ENCODE peak calls at places on chromosomes 6 and 20, in ten cellular contexts. One of them, this sample, is unnamed.
A peak's percentile ranks its signal among the peaks of the same experiment; 100 is the strongest.

GRCh38 chr20:48626226-48626937 is 201.4 kb downstream of the PREX1 start:
- DNase-seq in heart left ventricle: no peak
- DNase-seq in cerebellar cortex: no peak
- DNase-seq in central memory CD4-positive, alpha-beta T cell: peak; percentile 46
- DNase-seq in BJ: peak; percentile 15
- DNase-seq in choroid plexus epithelial cell: peak; percentile 17
- DNase-seq in stimulated activated CD4-positive, alpha-beta T cell treated with anti-CD3 and anti-CD28 coated beads, Interleukin-15, amount 100 ng/mL, for 24 hours: no peak
- DNase-seq in KBM-7: peak; percentile 91
- DNase-seq in occipital lobe: peak; percentile 30
- DNase-seq in NCI-H774: no peak
- DNase-seq in this sample: no peak

GRCh38 chr20:18443841-18444240 is 23.0 kb downstream of the DZANK1 start:
- DNase-seq in heart left ventricle: no peak
- DNase-seq in cerebellar cortex: peak; percentile 24
- DNase-seq in central memory CD4-positive, alpha-beta T cell: no peak
- DNase-seq in BJ: no peak
- DNase-seq in choroid plexus epithelial cell: peak; percentile 14
- DNase-seq in stimulated activated CD4-positive, alpha-beta T cell treated with anti-CD3 and anti-CD28 coated beads, Interleukin-15, amount 100 ng/mL, for 24 hours: no peak
- DNase-seq in KBM-7: no peak
- DNase-seq in occipital lobe: no peak
- DNase-seq in NCI-H774: peak; percentile 0
- DNase-seq in this sample: no peak

GRCh38 chr6:87333591-87334181 is 4.6 kb upstream of the GJB7 start:
- DNase-seq in heart left ventricle: no peak
- DNase-seq in cerebellar cortex: no peak
- DNase-seq in central memory CD4-positive, alpha-beta T cell: peak; percentile 13
- DNase-seq in BJ: peak; percentile 4
- DNase-seq in choroid plexus epithelial cell: peak; percentile 46
- DNase-seq in stimulated activated CD4-positive, alpha-beta T cell treated with anti-CD3 and anti-CD28 coated beads, Interleukin-15, amount 100 ng/mL, for 24 hours: no peak
- DNase-seq in KBM-7: peak; percentile 55
- DNase-seq in occipital lobe: no peak
- DNase-seq in NCI-H774: peak; percentile 5
- DNase-seq in this sample: no peak

GRCh38 chr6:155234687-155235543 is 28.9 kb upstream of the CLDN20 start:
- DNase-seq in heart left ventricle: no peak
- DNase-seq in cerebellar cortex: peak; percentile 44
- DNase-seq in central memory CD4-positive, alpha-beta T cell: no peak
- DNase-seq in BJ: no peak
- DNase-seq in choroid plexus epithelial cell: peak; percentile 29
- DNase-seq in stimulated activated CD4-positive, alpha-beta T cell treated with anti-CD3 and anti-CD28 coated beads, Interleukin-15, amount 100 ng/mL, for 24 hours: no peak
- DNase-seq in KBM-7: no peak
- DNase-seq in occipital lobe: no peak
- DNase-seq in NCI-H774: no peak
- DNase-seq in this sample: peak; percentile 49

GRCh38 chr6:109075934-109076333 is 18.7 kb downstream of the SESN1 start:
- DNase-seq in heart left ventricle: no peak
- DNase-seq in cerebellar cortex: no peak
- DNase-seq in central memory CD4-positive, alpha-beta T cell: no peak
- DNase-seq in BJ: peak; percentile 67
- DNase-seq in choroid plexus epithelial cell: no peak
- DNase-seq in stimulated activated CD4-positive, alpha-beta T cell treated with anti-CD3 and anti-CD28 coated beads, Interleukin-15, amount 100 ng/mL, for 24 hours: no peak
- DNase-seq in KBM-7: no peak
- DNase-seq in occipital lobe: no peak
- DNase-seq in NCI-H774: no peak
- DNase-seq in this sample: no peak

GRCh38 chr6:16857969-16858592 is 96.8 kb upstream of the ATXN1 start:
- DNase-seq in heart left ventricle: no peak
- DNase-seq in cerebellar cortex: no peak
- DNase-seq in central memory CD4-positive, alpha-beta T cell: no peak
- DNase-seq in BJ: no peak
- DNase-seq in choroid plexus epithelial cell: no peak
- DNase-seq in stimulated activated CD4-positive, alpha-beta T cell treated with anti-CD3 and anti-CD28 coated beads, Interleukin-15, amount 100 ng/mL, for 24 hours: no peak
- DNase-seq in KBM-7: no peak
- DNase-seq in occipital lobe: no peak
- DNase-seq in NCI-H774: no peak
- DNase-seq in this sample: peak; percentile 58

GRCh38 chr6:166640342-166641043 is 13.4 kb upstream of the RPS6KA2 start:
- DNase-seq in heart left ventricle: no peak
- DNase-seq in cerebellar cortex: no peak
- DNase-seq in central memory CD4-positive, alpha-beta T cell: no peak
- DNase-seq in BJ: no peak
- DNase-seq in choroid plexus epithelial cell: peak; percentile 51
- DNase-seq in stimulated activated CD4-positive, alpha-beta T cell treated with anti-CD3 and anti-CD28 coated beads, Interleukin-15, amount 100 ng/mL, for 24 hours: peak; percentile 30
- DNase-seq in KBM-7: no peak
- DNase-seq in occipital lobe: no peak
- DNase-seq in NCI-H774: no peak
- DNase-seq in this sample: peak; percentile 58

GRCh38 chr6:41713650-41714291 is 21.6 kb downstream of the TFEB start:
- DNase-seq in heart left ventricle: no peak
- DNase-seq in cerebellar cortex: no peak
- DNase-seq in central memory CD4-positive, alpha-beta T cell: no peak
- DNase-seq in BJ: no peak
- DNase-seq in choroid plexus epithelial cell: no peak
- DNase-seq in stimulated activated CD4-positive, alpha-beta T cell treated with anti-CD3 and anti-CD28 coated beads, Interleukin-15, amount 100 ng/mL, for 24 hours: peak; percentile 14
- DNase-seq in KBM-7: no peak
- DNase-seq in occipital lobe: peak; percentile 73
- DNase-seq in NCI-H774: no peak
- DNase-seq in this sample: no peak

GRCh38 chr20:46365483-46366215 is 40.8 kb downstream of the ELMO2 start:
- DNase-seq in heart left ventricle: no peak
- DNase-seq in cerebellar cortex: no peak
- DNase-seq in central memory CD4-positive, alpha-beta T cell: peak; percentile 52
- DNase-seq in BJ: no peak
- DNase-seq in choroid plexus epithelial cell: no peak
- DNase-seq in stimulated activated CD4-positive, alpha-beta T cell treated with anti-CD3 and anti-CD28 coated beads, Interleukin-15, amount 100 ng/mL, for 24 hours: no peak
- DNase-seq in KBM-7: no peak
- DNase-seq in occipital lobe: peak; percentile 48
- DNase-seq in NCI-H774: no peak
- DNase-seq in this sample: no peak

GRCh38 chr20:56924976-56925695 is 296.0 kb downstream of the TFAP2C start:
- DNase-seq in heart left ventricle: no peak
- DNase-seq in cerebellar cortex: peak; percentile 67
- DNase-seq in central memory CD4-positive, alpha-beta T cell: no peak
- DNase-seq in BJ: no peak
- DNase-seq in choroid plexus epithelial cell: no peak
- DNase-seq in stimulated activated CD4-positive, alpha-beta T cell treated with anti-CD3 and anti-CD28 coated beads, Interleukin-15, amount 100 ng/mL, for 24 hours: peak; percentile 5
- DNase-seq in KBM-7: no peak
- DNase-seq in occipital lobe: peak; percentile 11
- DNase-seq in NCI-H774: no peak
- DNase-seq in this sample: peak; percentile 92

GRCh38 chr6:29753309-29753644 is 30.0 kb downstream of the HLA-F start:
- DNase-seq in heart left ventricle: no peak
- DNase-seq in cerebellar cortex: no peak
- DNase-seq in central memory CD4-positive, alpha-beta T cell: no peak
- DNase-seq in BJ: no peak
- DNase-seq in choroid plexus epithelial cell: no peak
- DNase-seq in stimulated activated CD4-positive, alpha-beta T cell treated with anti-CD3 and anti-CD28 coated beads, Interleukin-15, amount 100 ng/mL, for 24 hours: no peak
- DNase-seq in KBM-7: no peak
- DNase-seq in occipital lobe: no peak
- DNase-seq in NCI-H774: no peak
- DNase-seq in this sample: no peak

GRCh38 chr6:114061116-114061515 is 90.2 kb upstream of the HDAC2 start:
- DNase-seq in heart left ventricle: no peak
- DNase-seq in cerebellar cortex: no peak
- DNase-seq in central memory CD4-positive, alpha-beta T cell: no peak
- DNase-seq in BJ: no peak
- DNase-seq in choroid plexus epithelial cell: no peak
- DNase-seq in stimulated activated CD4-positive, alpha-beta T cell treated with anti-CD3 and anti-CD28 coated beads, Interleukin-15, amount 100 ng/mL, for 24 hours: no peak
- DNase-seq in KBM-7: no peak
- DNase-seq in occipital lobe: no peak
- DNase-seq in NCI-H774: no peak
- DNase-seq in this sample: no peak

GRCh38 chr6:117344444-117345291 is 79.3 kb downstream of the VGLL2 start:
- DNase-seq in heart left ventricle: no peak
- DNase-seq in cerebellar cortex: no peak
- DNase-seq in central memory CD4-positive, alpha-beta T cell: no peak
- DNase-seq in BJ: no peak
- DNase-seq in choroid plexus epithelial cell: no peak
- DNase-seq in stimulated activated CD4-positive, alpha-beta T cell treated with anti-CD3 and anti-CD28 coated beads, Interleukin-15, amount 100 ng/mL, for 24 hours: no peak
- DNase-seq in KBM-7: no peak
- DNase-seq in occipital lobe: no peak
- DNase-seq in NCI-H774: no peak
- DNase-seq in this sample: no peak

GRCh38 chr6:150684715-150685459 is 85.2 kb downstream of the PLEKHG1 start:
- DNase-seq in heart left ventricle: no peak
- DNase-seq in cerebellar cortex: no peak
- DNase-seq in central memory CD4-positive, alpha-beta T cell: no peak
- DNase-seq in BJ: no peak
- DNase-seq in choroid plexus epithelial cell: no peak
- DNase-seq in stimulated activated CD4-positive, alpha-beta T cell treated with anti-CD3 and anti-CD28 coated beads, Interleukin-15, amount 100 ng/mL, for 24 hours: no peak
- DNase-seq in KBM-7: no peak
- DNase-seq in occipital lobe: no peak
- DNase-seq in NCI-H774: no peak
- DNase-seq in this sample: no peak

GRCh38 chr6:35497571-35498406 is 910 bp upstream of the TEAD3 start:
- DNase-seq in heart left ventricle: peak; percentile 87
- DNase-seq in cerebellar cortex: no peak
- DNase-seq in central memory CD4-positive, alpha-beta T cell: peak; percentile 19
- DNase-seq in BJ: peak; percentile 39
- DNase-seq in choroid plexus epithelial cell: peak; percentile 82
- DNase-seq in stimulated activated CD4-positive, alpha-beta T cell treated with anti-CD3 and anti-CD28 coated beads, Interleukin-15, amount 100 ng/mL, for 24 hours: peak; percentile 70
- DNase-seq in KBM-7: peak; percentile 60
- DNase-seq in occipital lobe: no peak
- DNase-seq in NCI-H774: no peak
- DNase-seq in this sample: peak; percentile 86

GRCh38 chr6:105320766-105321165 is 82.1 kb downstream of the PREP start:
- DNase-seq in heart left ventricle: no peak
- DNase-seq in cerebellar cortex: no peak
- DNase-seq in central memory CD4-positive, alpha-beta T cell: no peak
- DNase-seq in BJ: no peak
- DNase-seq in choroid plexus epithelial cell: no peak
- DNase-seq in stimulated activated CD4-positive, alpha-beta T cell treated with anti-CD3 and anti-CD28 coated beads, Interleukin-15, amount 100 ng/mL, for 24 hours: no peak
- DNase-seq in KBM-7: no peak
- DNase-seq in occipital lobe: no peak
- DNase-seq in NCI-H774: peak; percentile 76
- DNase-seq in this sample: no peak

GRCh38 chr6:26031595-26032386 is 55.4 kb upstream of the HFE start:
- DNase-seq in heart left ventricle: peak; percentile 69
- DNase-seq in cerebellar cortex: peak; percentile 99
- DNase-seq in central memory CD4-positive, alpha-beta T cell: peak; percentile 88
- DNase-seq in BJ: peak; percentile 80
- DNase-seq in choroid plexus epithelial cell: peak; percentile 98
- DNase-seq in stimulated activated CD4-positive, alpha-beta T cell treated with anti-CD3 and anti-CD28 coated beads, Interleukin-15, amount 100 ng/mL, for 24 hours: peak; percentile 85
- DNase-seq in KBM-7: peak; percentile 98
- DNase-seq in occipital lobe: peak; percentile 76
- DNase-seq in NCI-H774: peak; percentile 93
- DNase-seq in this sample: peak; percentile 96

GRCh38 chr20:13147071-13147961 is 73.8 kb upstream of the ISM1 start:
- DNase-seq in heart left ventricle: no peak
- DNase-seq in cerebellar cortex: no peak
- DNase-seq in central memory CD4-positive, alpha-beta T cell: no peak
- DNase-seq in BJ: no peak
- DNase-seq in choroid plexus epithelial cell: peak; percentile 61
- DNase-seq in stimulated activated CD4-positive, alpha-beta T cell treated with anti-CD3 and anti-CD28 coated beads, Interleukin-15, amount 100 ng/mL, for 24 hours: no peak
- DNase-seq in KBM-7: no peak
- DNase-seq in occipital lobe: no peak
- DNase-seq in NCI-H774: no peak
- DNase-seq in this sample: no peak

GRCh38 chr20:42179768-42180167 is 561.6 kb upstream of the CHD6 start:
- DNase-seq in heart left ventricle: no peak
- DNase-seq in cerebellar cortex: no peak
- DNase-seq in central memory CD4-positive, alpha-beta T cell: no peak
- DNase-seq in BJ: no peak
- DNase-seq in choroid plexus epithelial cell: no peak
- DNase-seq in stimulated activated CD4-positive, alpha-beta T cell treated with anti-CD3 and anti-CD28 coated beads, Interleukin-15, amount 100 ng/mL, for 24 hours: no peak
- DNase-seq in KBM-7: peak; percentile 28
- DNase-seq in occipital lobe: no peak
- DNase-seq in NCI-H774: no peak
- DNase-seq in this sample: peak; percentile 84

GRCh38 chr20:36497856-36498255 is 43.5 kb upstream of the MYL9 start:
- DNase-seq in heart left ventricle: no peak
- DNase-seq in cerebellar cortex: no peak
- DNase-seq in central memory CD4-positive, alpha-beta T cell: no peak
- DNase-seq in BJ: no peak
- DNase-seq in choroid plexus epithelial cell: peak; percentile 40
- DNase-seq in stimulated activated CD4-positive, alpha-beta T cell treated with anti-CD3 and anti-CD28 coated beads, Interleukin-15, amount 100 ng/mL, for 24 hours: no peak
- DNase-seq in KBM-7: no peak
- DNase-seq in occipital lobe: no peak
- DNase-seq in NCI-H774: no peak
- DNase-seq in this sample: no peak

GRCh38 chr6:70415660-70416059 is 2.4 kb downstream of the FAM135A start:
- DNase-seq in heart left ventricle: no peak
- DNase-seq in cerebellar cortex: no peak
- DNase-seq in central memory CD4-positive, alpha-beta T cell: no peak
- DNase-seq in BJ: no peak
- DNase-seq in choroid plexus epithelial cell: no peak
- DNase-seq in stimulated activated CD4-positive, alpha-beta T cell treated with anti-CD3 and anti-CD28 coated beads, Interleukin-15, amount 100 ng/mL, for 24 hours: no peak
- DNase-seq in KBM-7: no peak
- DNase-seq in occipital lobe: no peak
- DNase-seq in NCI-H774: no peak
- DNase-seq in this sample: no peak

GRCh38 chr6:106501836-106502447 is 127.4 kb downstream of the RTN4IP1 start:
- DNase-seq in heart left ventricle: no peak
- DNase-seq in cerebellar cortex: no peak
- DNase-seq in central memory CD4-positive, alpha-beta T cell: no peak
- DNase-seq in BJ: no peak
- DNase-seq in choroid plexus epithelial cell: peak; percentile 62
- DNase-seq in stimulated activated CD4-positive, alpha-beta T cell treated with anti-CD3 and anti-CD28 coated beads, Interleukin-15, amount 100 ng/mL, for 24 hours: no peak
- DNase-seq in KBM-7: no peak
- DNase-seq in occipital lobe: no peak
- DNase-seq in NCI-H774: no peak
- DNase-seq in this sample: no peak

GRCh38 chr6:148700713-148701392 is 46.0 kb upstream of the UST start:
- DNase-seq in heart left ventricle: no peak
- DNase-seq in cerebellar cortex: peak; percentile 28
- DNase-seq in central memory CD4-positive, alpha-beta T cell: peak; percentile 27
- DNase-seq in BJ: no peak
- DNase-seq in choroid plexus epithelial cell: peak; percentile 60
- DNase-seq in stimulated activated CD4-positive, alpha-beta T cell treated with anti-CD3 and anti-CD28 coated beads, Interleukin-15, amount 100 ng/mL, for 24 hours: peak; percentile 8
- DNase-seq in KBM-7: no peak
- DNase-seq in occipital lobe: no peak
- DNase-seq in NCI-H774: peak; percentile 26
- DNase-seq in this sample: no peak

GRCh38 chr20:2658414-2659354 is 5.3 kb downstream of the IDH3B start:
- DNase-seq in heart left ventricle: no peak
- DNase-seq in cerebellar cortex: peak; percentile 75
- DNase-seq in central memory CD4-positive, alpha-beta T cell: no peak
- DNase-seq in BJ: no peak
- DNase-seq in choroid plexus epithelial cell: no peak
- DNase-seq in stimulated activated CD4-positive, alpha-beta T cell treated with anti-CD3 and anti-CD28 coated beads, Interleukin-15, amount 100 ng/mL, for 24 hours: peak; percentile 48
- DNase-seq in KBM-7: peak; percentile 38
- DNase-seq in occipital lobe: no peak
- DNase-seq in NCI-H774: no peak
- DNase-seq in this sample: peak; percentile 63

GRCh38 chr20:15077733-15078132 is 740.3 kb upstream of the FLRT3 start:
- DNase-seq in heart left ventricle: no peak
- DNase-seq in cerebellar cortex: no peak
- DNase-seq in central memory CD4-positive, alpha-beta T cell: no peak
- DNase-seq in BJ: no peak
- DNase-seq in choroid plexus epithelial cell: no peak
- DNase-seq in stimulated activated CD4-positive, alpha-beta T cell treated with anti-CD3 and anti-CD28 coated beads, Interleukin-15, amount 100 ng/mL, for 24 hours: no peak
- DNase-seq in KBM-7: no peak
- DNase-seq in occipital lobe: no peak
- DNase-seq in NCI-H774: no peak
- DNase-seq in this sample: peak; percentile 49

GRCh38 chr6:158053377-158054313 is 72.0 kb downstream of the SYNJ2 start:
- DNase-seq in heart left ventricle: no peak
- DNase-seq in cerebellar cortex: no peak
- DNase-seq in central memory CD4-positive, alpha-beta T cell: no peak
- DNase-seq in BJ: no peak
- DNase-seq in choroid plexus epithelial cell: no peak
- DNase-seq in stimulated activated CD4-positive, alpha-beta T cell treated with anti-CD3 and anti-CD28 coated beads, Interleukin-15, amount 100 ng/mL, for 24 hours: no peak
- DNase-seq in KBM-7: no peak
- DNase-seq in occipital lobe: no peak
- DNase-seq in NCI-H774: no peak
- DNase-seq in this sample: no peak

GRCh38 chr6:44064089-44064947 is 62.9 kb downstream of the MRPL14 start:
- DNase-seq in heart left ventricle: no peak
- DNase-seq in cerebellar cortex: no peak
- DNase-seq in central memory CD4-positive, alpha-beta T cell: no peak
- DNase-seq in BJ: peak; percentile 81
- DNase-seq in choroid plexus epithelial cell: peak; percentile 92
- DNase-seq in stimulated activated CD4-positive, alpha-beta T cell treated with anti-CD3 and anti-CD28 coated beads, Interleukin-15, amount 100 ng/mL, for 24 hours: peak; percentile 25
- DNase-seq in KBM-7: peak; percentile 47
- DNase-seq in occipital lobe: no peak
- DNase-seq in NCI-H774: no peak
- DNase-seq in this sample: no peak

GRCh38 chr6:17741507-17741906 is 34.8 kb upstream of the NUP153 start:
- DNase-seq in heart left ventricle: no peak
- DNase-seq in cerebellar cortex: no peak
- DNase-seq in central memory CD4-positive, alpha-beta T cell: no peak
- DNase-seq in BJ: no peak
- DNase-seq in choroid plexus epithelial cell: no peak
- DNase-seq in stimulated activated CD4-positive, alpha-beta T cell treated with anti-CD3 and anti-CD28 coated beads, Interleukin-15, amount 100 ng/mL, for 24 hours: no peak
- DNase-seq in KBM-7: peak; percentile 52
- DNase-seq in occipital lobe: no peak
- DNase-seq in NCI-H774: no peak
- DNase-seq in this sample: no peak

This sample was measured in endodermal cell.